ENCODE peak calls at places on chromosomes 7 and 10, in eight cellular contexts. One of them, this sample, is unnamed.
A peak's percentile ranks its signal among the peaks of the same experiment; 100 is the strongest.

GRCh38 chr10:43692051-43692825 is 43.6 kb upstream of the ZNF32 start:
- DNase-seq in neuronal stem cell: no peak
- DNase-seq in mesenchymal stem cell: no peak
- DNase-seq in fibroblast of lung: peak; percentile 84
- DNase-seq in GM23248: peak; percentile 79
- DNase-seq in GM23338: no peak
- DNase-seq in OCI-LY7: no peak
- DNase-seq in hepatocyte: no peak
- DNase-seq in this sample: no peak

GRCh38 chr7:55314967-55315366 is 50.2 kb upstream of the LANCL2 start:
- DNase-seq in GM23248: no peak
- DNase-seq in neuronal stem cell: no peak
- DNase-seq in GM23338: no peak
- DNase-seq in OCI-LY7: no peak
- DNase-seq in hepatocyte: no peak
- DNase-seq in fibroblast of lung: no peak
- DNase-seq in mesenchymal stem cell: no peak
- DNase-seq in this sample: no peak

GRCh38 chr10:35685402-35685801 is 43.3 kb upstream of the FZD8 start:
- DNase-seq in OCI-LY7: no peak
- DNase-seq in GM23248: no peak
- DNase-seq in fibroblast of lung: no peak
- DNase-seq in hepatocyte: peak; percentile 34
- DNase-seq in mesenchymal stem cell: no peak
- DNase-seq in GM23338: no peak
- DNase-seq in neuronal stem cell: no peak
- DNase-seq in this sample: no peak

GRCh38 chr10:660413-660979 is 29.0 kb downstream of the DIP2C start:
- DNase-seq in mesenchymal stem cell: peak; percentile 40
- DNase-seq in GM23338: no peak
- DNase-seq in OCI-LY7: no peak
- DNase-seq in GM23248: no peak
- DNase-seq in hepatocyte: no peak
- DNase-seq in neuronal stem cell: no peak
- DNase-seq in fibroblast of lung: no peak
- DNase-seq in this sample: peak; percentile 37

GRCh38 chr10:102291221-102291905 is 46.0 kb downstream of the GBF1 start:
- DNase-seq in OCI-LY7: no peak
- DNase-seq in GM23248: no peak
- DNase-seq in mesenchymal stem cell: no peak
- DNase-seq in fibroblast of lung: no peak
- DNase-seq in GM23338: no peak
- DNase-seq in hepatocyte: no peak
- DNase-seq in neuronal stem cell: no peak
- DNase-seq in this sample: no peak

GRCh38 chr7:155917836-155918385 is 105.6 kb upstream of the SHH start:
- DNase-seq in GM23338: no peak
- DNase-seq in neuronal stem cell: no peak
- DNase-seq in OCI-LY7: no peak
- DNase-seq in mesenchymal stem cell: peak; percentile 2
- DNase-seq in hepatocyte: no peak
- DNase-seq in GM23248: no peak
- DNase-seq in fibroblast of lung: peak; percentile 34
- DNase-seq in this sample: no peak

GRCh38 chr10:60032723-60033122 is 126.4 kb upstream of the CCDC6 start:
- DNase-seq in GM23248: peak; percentile 47
- DNase-seq in hepatocyte: peak; percentile 68
- DNase-seq in neuronal stem cell: peak; percentile 6
- DNase-seq in GM23338: peak; percentile 60
- DNase-seq in fibroblast of lung: peak; percentile 62
- DNase-seq in OCI-LY7: peak; percentile 62
- DNase-seq in mesenchymal stem cell: peak; percentile 45
- DNase-seq in this sample: peak; percentile 42

GRCh38 chr10:80132299-80133139 is at the start of gene PLAC9:
- DNase-seq in mesenchymal stem cell: peak; percentile 35
- DNase-seq in fibroblast of lung: peak; percentile 44
- DNase-seq in GM23338: peak; percentile 73
- DNase-seq in neuronal stem cell: peak; percentile 35
- DNase-seq in OCI-LY7: no peak
- DNase-seq in GM23248: peak; percentile 77
- DNase-seq in hepatocyte: peak; percentile 53
- DNase-seq in this sample: no peak

GRCh38 chr7:29122081-29122480 is 24.3 kb downstream of the CPVL start:
- DNase-seq in mesenchymal stem cell: no peak
- DNase-seq in neuronal stem cell: no peak
- DNase-seq in hepatocyte: no peak
- DNase-seq in fibroblast of lung: no peak
- DNase-seq in GM23248: no peak
- DNase-seq in GM23338: no peak
- DNase-seq in OCI-LY7: no peak
- DNase-seq in this sample: no peak

GRCh38 chr10:88851706-88852105 is at the start of gene ANKRD22:
- DNase-seq in mesenchymal stem cell: peak; percentile 18
- DNase-seq in hepatocyte: peak; percentile 84
- DNase-seq in fibroblast of lung: peak; percentile 61
- DNase-seq in neuronal stem cell: no peak
- DNase-seq in GM23248: peak; percentile 53
- DNase-seq in GM23338: peak; percentile 53
- DNase-seq in OCI-LY7: no peak
- DNase-seq in this sample: no peak

GRCh38 chr7:121395494-121395960 is 581 bp downstream of the FAM3C start:
- DNase-seq in neuronal stem cell: no peak
- DNase-seq in hepatocyte: peak; percentile 54
- DNase-seq in fibroblast of lung: no peak
- DNase-seq in GM23338: peak; percentile 80
- DNase-seq in OCI-LY7: peak; percentile 64
- DNase-seq in mesenchymal stem cell: peak; percentile 23
- DNase-seq in GM23248: peak; percentile 61
- DNase-seq in this sample: peak; percentile 73

GRCh38 chr7:40733111-40733510 is 598.3 kb downstream of the SUGCT start:
- DNase-seq in GM23338: no peak
- DNase-seq in GM23248: no peak
- DNase-seq in OCI-LY7: no peak
- DNase-seq in neuronal stem cell: no peak
- DNase-seq in fibroblast of lung: no peak
- DNase-seq in mesenchymal stem cell: peak; percentile 26
- DNase-seq in hepatocyte: no peak
- DNase-seq in this sample: no peak

GRCh38 chr10:81876253-81876731 is 1.3 kb downstream of the NRG3 start:
- DNase-seq in OCI-LY7: no peak
- DNase-seq in neuronal stem cell: peak; percentile 35
- DNase-seq in GM23248: no peak
- DNase-seq in hepatocyte: peak; percentile 26
- DNase-seq in fibroblast of lung: no peak
- DNase-seq in mesenchymal stem cell: no peak
- DNase-seq in GM23338: peak; percentile 72
- DNase-seq in this sample: peak; percentile 46

GRCh38 chr7:137835486-137836112 is 11.2 kb downstream of the DGKI start:
- DNase-seq in neuronal stem cell: no peak
- DNase-seq in mesenchymal stem cell: no peak
- DNase-seq in OCI-LY7: no peak
- DNase-seq in GM23248: no peak
- DNase-seq in fibroblast of lung: no peak
- DNase-seq in GM23338: no peak
- DNase-seq in hepatocyte: no peak
- DNase-seq in this sample: no peak
- H3K4me2 ChIP-seq in neuronal stem cell: no peak overlapping the region
- H3K4me2 ChIP-seq in mesenchymal stem cell: no peak overlapping the region
- H3K4me2 ChIP-seq in OCI-LY7: no peak overlapping the region
- H3K4me2 ChIP-seq in GM23248: no peak overlapping the region
- H3K4me2 ChIP-seq in fibroblast of lung: no peak overlapping the region
- H3K4me2 ChIP-seq in GM23338: no peak overlapping the region
- H3K4me2 ChIP-seq in hepatocyte: no peak overlapping the region
- H3K4me2 ChIP-seq in this sample: no peak overlapping the region

GRCh38 chr7:77351539-77352004 is 64.6 kb downstream of the GSAP start:
- DNase-seq in GM23248: no peak
- DNase-seq in hepatocyte: no peak
- DNase-seq in fibroblast of lung: no peak
- DNase-seq in neuronal stem cell: no peak
- DNase-seq in mesenchymal stem cell: no peak
- DNase-seq in OCI-LY7: peak; percentile 59
- DNase-seq in GM23338: peak; percentile 32
- DNase-seq in this sample: no peak

GRCh38 chr7:77346441-77346840 is 69.7 kb downstream of the GSAP start:
- DNase-seq in neuronal stem cell: no peak
- DNase-seq in OCI-LY7: no peak
- DNase-seq in fibroblast of lung: no peak
- DNase-seq in hepatocyte: no peak
- DNase-seq in GM23338: no peak
- DNase-seq in GM23248: no peak
- DNase-seq in mesenchymal stem cell: no peak
- DNase-seq in this sample: no peak

GRCh38 chr7:77349141-77349540 is 67.0 kb downstream of the GSAP start:
- DNase-seq in fibroblast of lung: no peak
- DNase-seq in OCI-LY7: no peak
- DNase-seq in neuronal stem cell: no peak
- DNase-seq in GM23248: no peak
- DNase-seq in mesenchymal stem cell: peak; percentile 41
- DNase-seq in GM23338: no peak
- DNase-seq in hepatocyte: no peak
- DNase-seq in this sample: no peak

GRCh38 chr7:77352688-77353406 is 63.3 kb downstream of the GSAP start:
- DNase-seq in GM23338: no peak
- DNase-seq in mesenchymal stem cell: no peak
- DNase-seq in hepatocyte: no peak
- DNase-seq in OCI-LY7: no peak
- DNase-seq in fibroblast of lung: no peak
- DNase-seq in neuronal stem cell: no peak
- DNase-seq in GM23248: no peak
- DNase-seq in this sample: no peak

DNA sequence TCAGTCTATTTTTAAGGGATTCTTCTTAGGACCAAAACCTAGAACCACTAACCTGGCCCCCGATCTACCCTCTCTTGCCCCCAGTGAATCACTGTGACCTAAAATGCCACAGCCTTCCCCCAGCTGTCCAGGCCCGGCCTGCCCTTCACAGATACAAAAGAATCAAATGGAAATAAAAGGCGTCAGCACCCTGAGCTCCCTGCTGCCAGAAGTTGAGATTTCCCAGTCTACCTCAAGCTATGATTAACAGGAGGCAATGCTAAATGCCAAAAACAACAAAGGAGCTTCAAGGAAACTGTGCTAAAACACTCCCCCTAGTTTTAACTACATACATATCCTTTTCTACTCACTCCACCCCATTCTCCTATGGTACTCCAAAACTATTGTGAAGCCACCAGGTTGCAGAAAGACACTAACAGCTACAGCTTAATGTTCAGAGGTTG is 67.8 kb downstream of the GSAP start:
- DNase-seq in hepatocyte: no peak
- DNase-seq in neuronal stem cell: no peak
- DNase-seq in GM23338: no peak
- DNase-seq in fibroblast of lung: peak; percentile 72
- DNase-seq in OCI-LY7: no peak
- DNase-seq in mesenchymal stem cell: peak; percentile 33
- DNase-seq in GM23248: peak; percentile 66
- DNase-seq in this sample: no peak
- H3K4me2 ChIP-seq in hepatocyte: no peak overlapping the region
- H3K4me2 ChIP-seq in neuronal stem cell: no peak overlapping the region
- H3K4me2 ChIP-seq in GM23338: no peak overlapping the region
- H3K4me2 ChIP-seq in fibroblast of lung: no peak overlapping the region
- H3K4me2 ChIP-seq in OCI-LY7: no peak overlapping the region
- H3K4me2 ChIP-seq in mesenchymal stem cell: peak overlapping the region; percentile 40
- H3K4me2 ChIP-seq in GM23248: no peak overlapping the region
- H3K4me2 ChIP-seq in this sample: no peak overlapping the region

DNA sequence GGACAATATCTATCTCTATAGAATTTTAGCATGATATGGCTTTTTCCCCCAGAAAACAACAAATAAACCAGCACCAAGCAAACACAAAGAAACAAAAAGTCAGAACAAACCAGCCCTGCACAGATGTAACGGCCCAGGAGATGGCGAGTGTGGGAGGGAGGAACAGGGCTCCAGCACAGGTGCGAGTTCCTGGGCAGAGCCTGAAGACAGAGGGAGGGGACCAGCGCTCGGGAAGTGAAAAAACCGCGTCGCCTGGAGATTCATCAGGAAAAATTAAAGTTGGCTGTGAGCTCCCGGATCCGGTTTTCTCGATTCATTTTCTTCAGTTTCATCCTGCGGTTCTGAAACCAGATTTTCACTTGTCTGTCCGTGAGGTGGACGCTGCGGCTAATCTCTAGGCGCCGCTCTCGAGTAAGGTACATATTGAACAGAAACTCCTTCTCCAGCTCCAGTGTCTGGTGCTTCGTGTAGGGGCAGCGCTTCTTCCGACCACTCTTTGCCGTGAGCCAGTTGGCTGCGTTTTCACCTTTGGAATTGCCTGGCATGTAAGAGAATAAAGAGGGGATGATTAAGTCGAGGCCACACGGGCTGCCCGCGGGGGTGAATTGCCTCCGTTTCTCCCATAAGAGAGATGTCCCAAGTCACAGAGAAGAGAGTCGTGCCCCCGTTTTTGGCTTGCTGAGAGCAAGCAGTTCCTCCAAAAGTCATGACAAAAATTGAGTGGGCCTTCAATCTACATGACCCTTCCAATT is 2.3 kb downstream of the HOXA10 start:
- DNase-seq in GM23248: peak; percentile 71
- DNase-seq in neuronal stem cell: no peak
- DNase-seq in hepatocyte: no peak
- DNase-seq in fibroblast of lung: no peak
- DNase-seq in GM23338: peak; percentile 52
- DNase-seq in mesenchymal stem cell: peak; percentile 60
- DNase-seq in OCI-LY7: no peak
- DNase-seq in this sample: no peak
- H3K4me2 ChIP-seq in GM23248: peak overlapping the region; percentile 100
- H3K4me2 ChIP-seq in neuronal stem cell: no peak overlapping the region
- H3K4me2 ChIP-seq in hepatocyte: peak overlapping the region; percentile 96
- H3K4me2 ChIP-seq in fibroblast of lung: no peak overlapping the region
- H3K4me2 ChIP-seq in GM23338: no peak overlapping the region
- H3K4me2 ChIP-seq in mesenchymal stem cell: peak overlapping the region; percentile 60
- H3K4me2 ChIP-seq in OCI-LY7: no peak overlapping the region
- H3K4me2 ChIP-seq in this sample: peak overlapping the region; percentile 99

GRCh38 chr7:33852838-33853237 is 52.5 kb upstream of the BMPER start:
- DNase-seq in GM23248: no peak
- DNase-seq in OCI-LY7: no peak
- DNase-seq in neuronal stem cell: no peak
- DNase-seq in hepatocyte: no peak
- DNase-seq in mesenchymal stem cell: no peak
- DNase-seq in GM23338: no peak
- DNase-seq in fibroblast of lung: no peak
- DNase-seq in this sample: no peak

GRCh38 chr7:33854178-33854577 is 51.2 kb upstream of the BMPER start:
- DNase-seq in hepatocyte: no peak
- DNase-seq in GM23248: peak; percentile 91
- DNase-seq in GM23338: no peak
- DNase-seq in OCI-LY7: no peak
- DNase-seq in mesenchymal stem cell: peak; percentile 51
- DNase-seq in neuronal stem cell: no peak
- DNase-seq in fibroblast of lung: peak; percentile 44
- DNase-seq in this sample: no peak

GRCh38 chr7:33850768-33851167 is 54.6 kb upstream of the BMPER start:
- DNase-seq in hepatocyte: no peak
- DNase-seq in OCI-LY7: no peak
- DNase-seq in fibroblast of lung: no peak
- DNase-seq in mesenchymal stem cell: no peak
- DNase-seq in GM23338: no peak
- DNase-seq in GM23248: no peak
- DNase-seq in neuronal stem cell: no peak
- DNase-seq in this sample: no peak

GRCh38 chr7:33853361-33854062 is 51.8 kb upstream of the BMPER start:
- DNase-seq in GM23338: no peak
- DNase-seq in GM23248: peak; percentile 96
- DNase-seq in fibroblast of lung: peak; percentile 74
- DNase-seq in hepatocyte: no peak
- DNase-seq in OCI-LY7: no peak
- DNase-seq in mesenchymal stem cell: peak; percentile 71
- DNase-seq in neuronal stem cell: no peak
- DNase-seq in this sample: no peak

GRCh38 chr7:33854951-33855350 is 50.4 kb upstream of the BMPER start:
- DNase-seq in hepatocyte: no peak
- DNase-seq in OCI-LY7: no peak
- DNase-seq in neuronal stem cell: no peak
- DNase-seq in fibroblast of lung: peak; percentile 48
- DNase-seq in mesenchymal stem cell: peak; percentile 88
- DNase-seq in GM23248: peak; percentile 84
- DNase-seq in GM23338: no peak
- DNase-seq in this sample: no peak
- H3K4me2 ChIP-seq in hepatocyte: no peak overlapping the region
- H3K4me2 ChIP-seq in OCI-LY7: no peak overlapping the region
- H3K4me2 ChIP-seq in neuronal stem cell: no peak overlapping the region
- H3K4me2 ChIP-seq in fibroblast of lung: no peak overlapping the region
- H3K4me2 ChIP-seq in mesenchymal stem cell: no peak overlapping the region
- H3K4me2 ChIP-seq in GM23248: peak overlapping the region; percentile 56
- H3K4me2 ChIP-seq in GM23338: no peak overlapping the region
- H3K4me2 ChIP-seq in this sample: no peak overlapping the region

This sample was measured in MM.1S.